ENCODE peak calls at places on chromosomes 4 and X, in nine cellular contexts. T, A, U, L, H, F, X, J and E are unnamed samples.

GRCh38 chr4:137263206-137263605 is 269.1 kb downstream of the PCDH18 start:
- DNase-seq in A (no peak), X (no peak), U (no peak), H (no peak), J (no peak), F (no peak), T (no peak), L (no peak), E (no peak)

GRCh38 chrX:1521459-1521956 is 15.5 kb downstream of the P2RY8 start:
- DNase-seq in H (no peak), U (peak), J (no peak), T (no peak), X (no peak), F (no peak), A (no peak), L (no peak), E (no peak)

GRCh38 chr4:182140547-182140946 is 102.7 kb upstream of the TENM3 start:
- DNase-seq in U (no peak), H (no peak), F (no peak), X (no peak), L (no peak), A (no peak), T (no peak), J (no peak), E (no peak)

GRCh38 chrX:154295664-154296310 is at the start of gene TKTL1:
- DNase-seq in A (no peak), J (no peak), H (no peak), T (no peak), F (no peak), U (no peak), L (no peak), X (no peak), E (no peak)

GRCh38 chr4:99461623-99462401 is 26.7 kb upstream of the ADH7 start:
- DNase-seq in F (no peak), L (no peak), X (no peak), A (no peak), U (no peak), J (no peak), H (no peak), T (no peak), E (no peak)

GRCh38 chrX:42976729-42977366 is 198.9 kb upstream of the PPP1R2C start:
- DNase-seq in A (no peak), H (no peak), F (no peak), X (no peak), J (peak), T (no peak), U (no peak), L (no peak), E (no peak)

GRCh38 chrX:14412686-14413085 is 116.7 kb upstream of the GLRA2 start:
- DNase-seq in L (no peak), U (no peak), F (no peak), J (no peak), A (no peak), X (no peak), H (no peak), T (no peak), E (peak)

GRCh38 chr4:123583043-123583442 is 186.4 kb downstream of the SPRY1 start:
- DNase-seq in F (no peak), L (no peak), J (no peak), T (no peak), U (no peak), A (no peak), H (no peak), X (no peak), E (no peak)

GRCh38 chr4:52889778-52890400 is 27.8 kb downstream of the RASL11B start:
- DNase-seq in H (no peak), U (no peak), T (no peak), L (no peak), J (no peak), A (no peak), F (no peak), X (no peak), E (no peak)